ENCODE peak calls at places on chromosomes 5 and 9, in ten cellular contexts. W, D, U, P, E, M, Y, Z, Q and J are unnamed samples.

GRCh38 chr5:38660194-38660668 is 103.8 kb upstream of the LIFR start:
- DNase-seq in M (no peak), E (peak; percentile 99), Z (peak; percentile 96), Q (peak; percentile 52), P (no peak), Y (peak; percentile 84), D (no peak), U (peak; percentile 33), W (no peak), J (no peak)

GRCh38 chr9:96317335-96317980 is 15.5 kb upstream of the HSD17B3 start:
- DNase-seq in W (peak; percentile 66), M (peak; percentile 45), Q (peak; percentile 77), E (peak; percentile 45), Z (peak; percentile 9), D (peak; percentile 73), Y (peak; percentile 1), U (no peak), P (peak; percentile 24), J (no peak)

GRCh38 chr5:35478856-35479682 is 138.6 kb upstream of the SPEF2 start:
- DNase-seq in Q (no peak), Z (no peak), U (no peak), M (peak; percentile 71), Y (no peak), P (no peak), D (no peak), W (peak; percentile 71), E (no peak), J (no peak)

GRCh38 chr5:61964199-61964598 is 341.8 kb upstream of the KIF2A start:
- DNase-seq in P (no peak), W (peak; percentile 13), U (no peak), Z (no peak), Q (no peak), D (no peak), E (no peak), Y (no peak), M (no peak), J (no peak)

GRCh38 chr5:36558652-36559051 is 47.8 kb upstream of the SLC1A3 start:
- DNase-seq in P (no peak), Q (no peak), Y (no peak), Z (no peak), D (no peak), E (no peak), U (no peak), M (no peak), W (no peak), J (no peak)

GRCh38 chr9:76571288-76572204 is 112.6 kb downstream of the GCNT1 start:
- DNase-seq in M (peak; percentile 33), Y (no peak), D (no peak), P (no peak), E (no peak), W (no peak), U (no peak), Z (no peak), Q (no peak), J (no peak)

GRCh38 chr5:94778299-94778698 is 159.8 kb downstream of the SLF1 start:
- DNase-seq in Y (no peak), U (no peak), D (no peak), Q (no peak), M (no peak), W (no peak), E (no peak), P (no peak), Z (no peak), J (no peak)

GRCh38 chr9:97132865-97133264 is 93.9 kb upstream of the CTSV start:
- DNase-seq in D (no peak), P (no peak), Q (no peak), E (no peak), U (no peak), M (no peak), Z (no peak), W (no peak), Y (no peak), J (no peak)

GRCh38 chr9:37302277-37302676 is 120.2 kb upstream of the GRHPR start:
- DNase-seq in D (no peak), Z (no peak), E (peak; percentile 76), Y (peak; percentile 39), P (no peak), M (peak; percentile 48), Q (peak; percentile 21), U (no peak), W (no peak), J (peak; percentile 44)

GRCh38 chr5:191036-191948 is at the start of gene LRRC14B:
- DNase-seq in W (no peak), Q (no peak), Z (peak; percentile 11), E (no peak), U (peak; percentile 80), P (peak; percentile 25), M (no peak), D (peak; percentile 59), Y (no peak), J (no peak)

GRCh38 chr5:127963233-127963632 is 120.3 kb upstream of the SLC12A2 start:
- DNase-seq in W (no peak), Z (no peak), P (no peak), Y (no peak), M (no peak), U (no peak), Q (no peak), E (no peak), D (no peak), J (no peak)

GRCh38 chr9:99115947-99116543 is 11.1 kb downstream of the TGFBR1 start:
- DNase-seq in Z (no peak), Q (peak; percentile 72), P (no peak), Y (no peak), D (no peak), U (no peak), W (no peak), E (peak; percentile 95), M (no peak), J (no peak)

GRCh38 chr5:169161022-169161680 is 139.8 kb downstream of the SLIT3 start:
- DNase-seq in M (no peak), P (no peak), Q (peak; percentile 19), Z (no peak), E (no peak), W (peak; percentile 95), Y (no peak), D (no peak), U (peak; percentile 20), J (no peak)

GRCh38 chr9:75039006-75039405 is 10.9 kb upstream of the CARNMT1 start:
- DNase-seq in E (no peak), M (no peak), Z (no peak), Q (no peak), Y (no peak), P (no peak), D (no peak), W (no peak), U (no peak), J (no peak)

GRCh38 chr5:154486427-154486866 is 8.4 kb upstream of the HAND1 start:
- DNase-seq in P (no peak), E (peak; percentile 43), W (no peak), U (no peak), Q (no peak), M (no peak), Y (peak; percentile 49), Z (peak; percentile 82), D (peak; percentile 43), J (no peak)

GRCh38 chr9:128056086-128056485 is 11.0 kb downstream of the NAIF1 start:
- DNase-seq in Z (no peak), M (no peak), Q (no peak), E (no peak), P (no peak), W (no peak), D (no peak), U (no peak), Y (no peak), J (no peak)

GRCh38 chr5:90930756-90931431 is 372.3 kb downstream of the ADGRV1 start:
- DNase-seq in D (no peak), P (no peak), U (no peak), W (no peak), Q (no peak), Y (no peak), M (no peak), Z (no peak), E (no peak), J (no peak)

GRCh38 chr5:38825494-38825893 is 20.3 kb upstream of the OSMR start:
- DNase-seq in E (no peak), Z (no peak), Y (no peak), D (no peak), M (no peak), P (no peak), W (no peak), Q (no peak), U (no peak), J (no peak)

GRCh38 chr5:93305984-93306383 is 275.0 kb downstream of the NR2F1-AS1 start:
- DNase-seq in M (no peak), W (no peak), Z (no peak), E (no peak), D (no peak), P (no peak), Q (no peak), U (no peak), Y (no peak), J (no peak)

GRCh38 chr5:76104027-76104426 is 20.8 kb downstream of the SV2C start:
- DNase-seq in D (peak; percentile 53), Y (no peak), Z (no peak), Q (no peak), U (no peak), P (no peak), E (no peak), M (peak; percentile 44), W (no peak), J (no peak)

GRCh38 chr5:179304466-179304865 is 40.8 kb downstream of the ADAMTS2 start:
- DNase-seq in Y (no peak), Z (no peak), E (no peak), Q (no peak), U (no peak), D (no peak), M (no peak), W (no peak), P (no peak), J (no peak)

GRCh38 chr9:82540175-82540574 is 522.8 kb downstream of the RASEF start:
- DNase-seq in M (no peak), D (no peak), U (no peak), Y (no peak), P (no peak), Z (no peak), W (no peak), Q (no peak), E (no peak), J (no peak)